ENCODE peak calls at places on chromosomes 7 and 10, in nine cellular contexts. D is stomach, I is psoas muscle, N is aorta, R is heart left ventricle, X is colonic mucosa, E is cardiac muscle cell, M is suprapubic skin, V is right atrium auricular region. Q is an unnamed sample. For H3K4me1, the result is how much of the 10 kb centered on the place peaks cover.

GRCh38 chr10:33402748-33403147 is 68.3 kb upstream of the NRP1 start:
- DNase-seq in D (no peak), I (no peak), N (no peak), R (no peak), X (no peak), E (no peak), M (no peak), V (no peak), Q (no peak)

GRCh38 chr7:155298288-155298833 is 683 bp downstream of the INSIG1 start:
- DNase-seq in D (no peak), I (peak), N (no peak), R (no peak), X (peak), E (no peak), M (no peak), V (peak), Q (no peak)

GRCh38 chr7:33591481-33591880 is 313.9 kb upstream of the BMPER start:
- DNase-seq in D (no peak), I (no peak), N (no peak), R (no peak), X (no peak), E (peak), M (no peak), V (no peak), Q (no peak)

GRCh38 chr7:157488966-157489365 is 152.2 kb downstream of the DNAJB6 start:
- DNase-seq in D (peak), I (no peak), N (no peak), R (peak), X (no peak), E (no peak), M (no peak), V (peak), Q (no peak)

GRCh38 chr10:14749051-14749809 is 25.5 kb downstream of the FAM107B start:
- DNase-seq in D (peak), I (no peak), N (no peak), R (no peak), X (peak), E (no peak), M (no peak), V (no peak), Q (no peak)

GRCh38 chr7:157605638-157606037 is 268.8 kb downstream of the DNAJB6 start:
- DNase-seq in D (no peak), I (no peak), N (peak), R (no peak), X (no peak), E (no peak), M (no peak), V (no peak), Q (no peak)

GRCh38 chr10:3531097-3531645 is 253.8 kb downstream of the KLF6 start:
- DNase-seq in D (no peak), I (no peak), N (no peak), R (no peak), X (no peak), E (no peak), M (no peak), V (no peak), Q (no peak)

GRCh38 chr7:127706766-127707165 is 54.8 kb downstream of the SND1 start:
- DNase-seq in D (no peak), I (no peak), N (no peak), R (no peak), X (no peak), E (no peak), M (no peak), V (no peak), Q (no peak)

GRCh38 chr7:4895766-4896165 is 12.2 kb upstream of the RADIL start:
- DNase-seq in D (no peak), I (no peak), N (no peak), R (no peak), X (no peak), E (no peak), M (no peak), V (no peak), Q (no peak)

GRCh38 chr10:8568401-8568800 is 513.9 kb downstream of the GATA3 start:
- DNase-seq in D (peak), I (no peak), N (no peak), R (no peak), X (no peak), E (no peak), M (no peak), V (no peak), Q (no peak)

GRCh38 chr10:70499829-70500167 is 21.2 kb downstream of the PALD1 start:
- DNase-seq in D (no peak), I (no peak), N (no peak), R (no peak), X (no peak), E (no peak), M (no peak), V (no peak), Q (no peak)

GRCh38 chr7:4753610-4754432 is 21.6 kb upstream of the AP5Z1 start:
- DNase-seq in D (peak), I (peak), N (peak), R (peak), X (peak), E (peak), M (peak), V (peak), Q (peak)

GRCh38 chr10:22481687-22482539 is 136.6 kb downstream of the SPAG6 start:
- DNase-seq in D (no peak), I (no peak), N (no peak), R (no peak), X (no peak), E (peak), M (no peak), V (no peak), Q (no peak)

GRCh38 chr10:36721851-36722250 is 403.5 kb upstream of the ANKRD30A start:
- DNase-seq in D (no peak), I (no peak), N (no peak), R (no peak), X (no peak), E (peak), M (no peak), V (no peak), Q (no peak)

GRCh38 chr10:110615057-110615630 is 29.0 kb upstream of the RBM20 start:
- DNase-seq in D (no peak), I (no peak), N (no peak), R (no peak), X (no peak), E (no peak), M (no peak), V (no peak), Q (no peak)

GRCh38 chr10:46226900-46227558 is 59.8 kb upstream of the ANTXRL start:
- DNase-seq in D (peak), I (no peak), N (no peak), R (no peak), X (peak), E (no peak), M (peak), V (peak), Q (no peak)

GRCh38 chr7:15407910-15408309 is 153.9 kb downstream of the AGMO start:
- DNase-seq in D (no peak), I (no peak), N (no peak), R (no peak), X (no peak), E (peak), M (no peak), V (no peak), Q (no peak)

GRCh38 chr10:132644544-132645530 is 107.2 kb downstream of the INPP5A start:
- DNase-seq in D (no peak), I (no peak), N (peak), R (no peak), X (no peak), E (no peak), M (peak), V (no peak), Q (no peak)

GRCh38 chr7:133851416-133851815 is 275.7 kb upstream of the LRGUK start:
- DNase-seq in D (no peak), I (no peak), N (no peak), R (no peak), X (no peak), E (no peak), M (no peak), V (no peak), Q (no peak)

GRCh38 chr10:89351402-89352038 is 23.7 kb downstream of the IFIT3 start:
- DNase-seq in D (no peak), I (no peak), N (no peak), R (no peak), X (no peak), E (peak), M (no peak), V (no peak), Q (no peak)

GRCh38 chr10:101103430-101103829 is 27.7 kb upstream of the TLX1 start:
- DNase-seq in D (peak), I (no peak), N (no peak), R (no peak), X (no peak), E (no peak), M (no peak), V (no peak), Q (no peak)

GRCh38 chr7:73429218-73429617 is 4.4 kb upstream of the FZD9 start:
- DNase-seq in D (no peak), I (no peak), N (no peak), R (no peak), X (no peak), E (peak), M (no peak), V (no peak), Q (no peak)

GRCh38 chr10:70803768-70804423 is 11.9 kb upstream of the SGPL1 start:
- DNase-seq in D (peak), I (no peak), N (no peak), R (peak), X (no peak), E (no peak), M (no peak), V (no peak), Q (no peak)

GRCh38 chr10:7045891-7046599 is 364.8 kb downstream of the SFMBT2 start:
- DNase-seq in D (no peak), I (no peak), N (no peak), R (no peak), X (no peak), E (no peak), M (no peak), V (no peak), Q (no peak)

GRCh38 chr7:87886875-87887274 is 10.6 kb downstream of the DBF4 start:
- DNase-seq in D (no peak), I (no peak), N (no peak), R (no peak), X (no peak), E (peak), M (no peak), V (no peak), Q (no peak)

GRCh38 chr7:98737176-98737575 is 120.1 kb downstream of the NPTX2 start:
- DNase-seq in D (no peak), I (no peak), N (no peak), R (no peak), X (no peak), E (no peak), M (no peak), V (no peak), Q (no peak)

GRCh38 chr10:21055339-21056135 is 158.4 kb upstream of the NEBL start:
- DNase-seq in D (no peak), I (no peak), N (no peak), R (no peak), X (no peak), E (no peak), M (no peak), V (no peak), Q (no peak)

GRCh38 chr10:69919250-69919649 is 117.5 kb downstream of the COL13A1 start:
- DNase-seq in D (no peak), I (no peak), N (no peak), R (no peak), X (no peak), E (no peak), M (no peak), V (no peak), Q (no peak)

GRCh38 chr10:88293651-88294230 is 289.4 kb downstream of the RNLS start:
- DNase-seq in D (no peak), I (no peak), N (no peak), R (no peak), X (no peak), E (no peak), M (no peak), V (no peak), Q (no peak)

GRCh38 chr10:102465466-102465865 is 14.1 kb upstream of the C10orf95 start:
- DNase-seq in D (no peak), I (no peak), N (no peak), R (no peak), X (peak), E (no peak), M (no peak), V (no peak), Q (no peak)

GRCh38 chr10:121267236-121268003 is 330.8 kb downstream of the FGFR2 start:
- DNase-seq in D (no peak), I (no peak), N (no peak), R (no peak), X (no peak), E (no peak), M (no peak), V (no peak), Q (no peak)

GRCh38 chr10:79398642-79399041 is 46.8 kb downstream of the ZCCHC24 start:
- DNase-seq in D (no peak), I (no peak), N (no peak), R (no peak), X (no peak), E (no peak), M (no peak), V (no peak), Q (no peak)
- H3K27ac ChIP-seq in D (no peak), I (peak), N (no peak), R (peak), X (peak), E (peak), M (peak), V (peak), Q (no peak)

GRCh38 chr10:95536017-95536416 is 25.2 kb downstream of the SORBS1 start:
- DNase-seq in D (peak), I (no peak), N (no peak), R (no peak), X (no peak), E (peak), M (no peak), V (no peak), Q (no peak)

GRCh38 chr10:95540514-95541052 is 20.6 kb downstream of the SORBS1 start:
- DNase-seq in D (no peak), I (no peak), N (no peak), R (no peak), X (no peak), E (no peak), M (no peak), V (no peak), Q (no peak)

GRCh38 chr10:95536894-95537542 is 24.2 kb downstream of the SORBS1 start:
- DNase-seq in D (no peak), I (no peak), N (no peak), R (no peak), X (no peak), E (no peak), M (no peak), V (no peak), Q (no peak)

GRCh38 chr10:95539560-95540284 is 21.4 kb downstream of the SORBS1 start:
- DNase-seq in D (no peak), I (no peak), N (no peak), R (no peak), X (no peak), E (no peak), M (no peak), V (no peak), Q (no peak)

DNA sequence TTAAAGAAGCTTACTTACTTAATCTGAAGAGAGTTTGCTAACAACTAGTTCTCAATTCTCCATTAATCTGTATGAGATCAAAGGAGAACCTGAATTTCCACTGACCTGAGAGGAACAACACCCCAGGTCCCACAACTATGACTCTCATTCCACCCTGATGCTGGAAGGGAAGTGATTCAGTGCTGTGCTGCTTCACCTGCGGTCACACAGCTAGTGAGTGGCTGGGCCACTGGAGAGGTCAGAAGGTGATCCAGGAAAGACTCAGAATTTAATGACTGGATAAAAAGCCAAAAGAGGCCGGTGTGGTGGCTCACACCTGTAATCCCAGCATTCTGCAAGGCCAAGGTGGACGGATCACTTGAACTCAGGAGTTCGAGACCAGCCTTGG is 23.6 kb downstream of the SORBS1 start:
- DNase-seq in D (no peak), I (no peak), N (no peak), R (no peak), X (no peak), E (no peak), M (no peak), V (no peak), Q (no peak)
- H3K4me1 ChIP-seq in D (half or more), I (half or more), N (under half), R (half or more), X (under half), E (under half), M (under half), V (under half), Q (under half)

GRCh38 chr7:2934984-2935740 is 91.1 kb upstream of the GNA12 start:
- DNase-seq in D (no peak), I (no peak), N (peak), R (no peak), X (no peak), E (no peak), M (peak), V (no peak), Q (no peak)
- H3K27ac ChIP-seq in D (no peak), I (no peak), N (no peak), R (no peak), X (no peak), E (no peak), M (no peak), V (no peak), Q (no peak)

DNA sequence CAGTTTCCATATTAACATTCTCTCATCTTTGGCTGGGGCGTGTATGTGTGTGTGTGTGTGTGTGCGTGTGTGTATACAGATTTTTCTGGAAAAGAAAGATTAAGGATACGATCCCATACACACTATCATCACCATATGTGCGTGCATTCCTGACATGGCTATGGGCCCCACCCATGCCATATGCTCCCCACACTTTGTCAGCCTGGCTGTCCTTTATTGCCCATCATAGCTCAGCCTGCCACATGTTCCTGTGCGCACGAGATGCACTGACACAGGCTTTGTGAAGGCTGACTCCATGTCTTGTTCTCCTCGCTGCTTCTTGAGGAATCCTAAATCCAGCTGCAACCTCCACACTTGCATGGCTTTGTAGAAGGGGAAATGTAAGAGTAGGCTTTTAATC is 984.1 kb downstream of the LRMDA start:
- DNase-seq in D (no peak), I (no peak), N (no peak), R (no peak), X (no peak), E (no peak), M (no peak), V (no peak), Q (no peak)
- H3K4me1 ChIP-seq in D (under half), I (under half), N (under half), R (under half), X (under half), E (under half), M (under half), V (under half), Q (under half)

GRCh38 chr7:23469150-23469960 is 936 bp downstream of the IGF2BP3 start:
- DNase-seq in D (no peak), I (no peak), N (no peak), R (no peak), X (no peak), E (peak), M (no peak), V (no peak), Q (no peak)
- H3K27ac ChIP-seq in D (no peak), I (no peak), N (no peak), R (no peak), X (no peak), E (peak), M (no peak), V (no peak), Q (peak)

DNA sequence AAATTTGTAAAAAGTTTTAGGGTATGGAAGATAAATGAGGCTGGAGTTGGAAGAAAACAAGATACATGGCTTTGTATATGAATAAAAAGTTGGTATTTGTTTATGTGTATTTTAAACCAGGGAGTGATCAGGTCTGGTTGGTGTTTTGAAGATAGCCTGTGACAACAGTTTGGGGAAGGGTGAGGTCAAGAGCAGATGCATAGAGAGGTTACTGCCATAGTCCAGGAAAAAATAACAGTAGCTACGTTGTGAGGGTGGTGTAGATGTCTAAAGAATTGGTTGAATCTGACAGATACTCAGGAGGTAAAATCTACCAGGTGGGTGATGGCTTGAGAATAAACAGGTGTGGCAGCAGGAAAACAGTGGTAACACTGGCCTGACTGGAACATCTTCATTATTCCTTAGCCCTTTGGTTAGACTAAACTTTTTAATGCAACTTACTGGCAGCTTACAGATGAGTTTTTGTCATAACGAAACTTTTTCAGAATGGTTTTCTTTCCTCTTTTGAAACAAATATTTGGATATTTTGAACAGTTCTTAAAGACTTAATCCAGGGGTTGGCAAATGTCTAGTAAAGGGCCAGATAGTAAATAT is 25.5 kb downstream of the ZNRF2 start:
- DNase-seq in D (no peak), I (no peak), N (no peak), R (no peak), X (no peak), E (no peak), M (no peak), V (no peak), Q (no peak)
- H3K4me1 ChIP-seq in D (half or more), I (half or more), N (under half), R (under half), X (under half), E (under half), M (under half), V (under half), Q (under half)

GRCh38 chr7:50676079-50676478 is 106.6 kb downstream of the GRB10 start:
- DNase-seq in D (no peak), I (no peak), N (no peak), R (no peak), X (no peak), E (no peak), M (no peak), V (no peak), Q (no peak)

GRCh38 chr7:50676754-50677153 is 105.9 kb downstream of the GRB10 start:
- DNase-seq in D (no peak), I (no peak), N (no peak), R (no peak), X (no peak), E (no peak), M (no peak), V (no peak), Q (no peak)

GRCh38 chr7:50679218-50680007 is 103.3 kb downstream of the GRB10 start:
- DNase-seq in D (no peak), I (no peak), N (no peak), R (no peak), X (no peak), E (peak), M (no peak), V (no peak), Q (peak)

GRCh38 chr7:50677279-50677996 is 105.3 kb downstream of the GRB10 start:
- DNase-seq in D (no peak), I (no peak), N (no peak), R (no peak), X (no peak), E (no peak), M (no peak), V (no peak), Q (no peak)

DNA sequence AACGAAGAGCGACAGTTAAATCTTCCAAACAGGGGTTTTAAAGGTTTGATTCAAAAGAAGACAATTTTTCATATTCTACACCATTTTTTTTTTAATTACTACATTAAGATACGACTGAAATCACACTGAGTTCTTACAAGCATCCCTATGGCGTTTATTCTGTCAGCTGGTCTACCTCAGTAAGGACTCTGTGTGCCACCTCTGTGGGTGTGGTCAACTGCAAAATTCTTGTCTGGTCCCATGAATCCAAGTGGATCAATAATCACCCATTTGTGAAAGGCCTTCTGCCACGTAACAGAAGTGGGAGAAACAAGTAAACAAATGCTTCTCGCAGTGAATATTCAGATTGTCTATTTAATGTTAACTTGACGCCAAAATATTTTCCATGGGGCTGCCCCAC is 104.1 kb downstream of the GRB10 start:
- DNase-seq in D (no peak), I (no peak), N (no peak), R (no peak), X (no peak), E (no peak), M (no peak), V (no peak), Q (no peak)
- H3K27ac ChIP-seq in D (no peak), I (peak), N (no peak), R (no peak), X (no peak), E (no peak), M (no peak), V (no peak), Q (no peak)

DNA sequence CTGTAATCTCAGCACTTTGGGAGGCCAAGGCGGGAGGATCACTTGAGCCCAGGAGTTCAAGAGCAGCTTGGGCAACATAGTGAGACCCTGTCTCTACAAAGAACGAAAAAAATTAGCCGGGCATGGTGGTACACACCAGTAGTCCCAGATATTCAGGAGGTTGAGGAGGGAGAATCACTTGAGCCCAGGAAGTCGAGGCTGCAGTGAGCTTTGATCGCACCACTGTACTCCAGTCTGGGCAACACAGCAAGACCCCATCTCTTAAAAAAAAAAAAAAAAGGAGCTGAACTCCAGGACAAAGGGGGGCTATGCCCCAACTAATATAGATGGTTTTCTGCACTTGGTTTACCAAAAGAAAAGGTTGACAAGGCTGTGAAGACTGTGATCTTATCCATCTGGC is 101.2 kb upstream of the ANLN start:
- DNase-seq in D (no peak), I (no peak), N (no peak), R (no peak), X (no peak), E (no peak), M (no peak), V (no peak), Q (no peak)
- H3K4me1 ChIP-seq in D (half or more), I (half or more), N (under half), R (under half), X (under half), E (under half), M (under half), V (under half), Q (half or more)

Q was measured in Panc1.